ENCODE peak calls at places on chromosomes 7 and 10, in four cellular contexts. G, U, E and C are unnamed samples.

GRCh38 chr10:124743188-124744046 is 761 bp downstream of the FAM53B start:
- DNase-seq in E (peak; percentile 47), G (no peak), U (peak; percentile 33), C (no peak)

GRCh38 chr10:50946991-50947781 is 61.8 kb upstream of the A1CF start:
- DNase-seq in E (no peak), G (no peak), U (peak; percentile 27), C (no peak)

GRCh38 chr7:36638140-36638539 is 86.2 kb downstream of the AOAH start:
- DNase-seq in U (no peak), G (no peak), E (no peak), C (no peak)

GRCh38 chr10:6054884-6055283 is 7.3 kb downstream of the IL2RA start:
- DNase-seq in E (no peak), G (no peak), U (no peak), C (peak; percentile 7)

GRCh38 chr10:9331583-9332008 is 1277.1 kb downstream of the GATA3 start:
- DNase-seq in G (peak; percentile 68), E (no peak), U (peak; percentile 58), C (no peak)

GRCh38 chr7:47796347-47796746 is 151.9 kb downstream of the PKD1L1 start:
- DNase-seq in U (peak; percentile 34), G (no peak), E (no peak), C (no peak)

GRCh38 chr10:127563718-127564553 is 14.8 kb downstream of the NPS start:
- DNase-seq in E (peak; percentile 62), U (no peak), G (no peak), C (no peak)

GRCh38 chr7:28685660-28686417 is 272.3 kb downstream of the TRIL start:
- DNase-seq in G (peak; percentile 93), U (peak; percentile 98), E (peak; percentile 2), C (no peak)

GRCh38 chr10:50501899-50502556 is 121.7 kb downstream of the SGMS1 start:
- DNase-seq in U (no peak), G (no peak), E (peak; percentile 24), C (peak; percentile 28)

GRCh38 chr10:132711618-132712051 is 74.3 kb downstream of the NKX6-2 start:
- DNase-seq in E (no peak), U (no peak), G (no peak), C (no peak)

GRCh38 chr10:108852211-108852610 is 1071.1 kb downstream of the XPNPEP1 start:
- DNase-seq in G (no peak), U (no peak), E (no peak), C (no peak)

GRCh38 chr7:10083766-10084165 is 889.9 kb upstream of the PHF14 start:
- DNase-seq in U (no peak), E (no peak), G (no peak), C (no peak)

GRCh38 chr10:71070741-71071140 is 141.6 kb upstream of the UNC5B start:
- DNase-seq in U (no peak), E (no peak), G (no peak), C (no peak)

GRCh38 chr7:114622189-114622588 is 207.6 kb downstream of the FOXP2 start:
- DNase-seq in U (no peak), E (no peak), G (no peak), C (no peak)

GRCh38 chr7:35596061-35596460 is 98.9 kb downstream of the HERPUD2 start:
- DNase-seq in U (peak; percentile 25), G (peak; percentile 53), E (no peak), C (no peak)

GRCh38 chr7:98418636-98419315 is 17.9 kb upstream of the BAIAP2L1 start:
- DNase-seq in G (peak; percentile 99), E (peak; percentile 33), U (peak; percentile 92), C (no peak)

GRCh38 chr10:91389636-91390512 is 20.3 kb upstream of the HECTD2 start:
- DNase-seq in U (peak; percentile 61), G (peak; percentile 37), E (no peak), C (no peak)

GRCh38 chr7:17994079-17994478 is 33.6 kb downstream of the PRPS1L1 start:
- DNase-seq in G (no peak), U (no peak), E (peak; percentile 8), C (no peak)

GRCh38 chr10:98460837-98461499 is 14.2 kb upstream of the HPS1 start:
- DNase-seq in G (peak; percentile 90), U (peak; percentile 87), E (no peak), C (no peak)

GRCh38 chr7:4739528-4739992 is 35.9 kb upstream of the AP5Z1 start:
- DNase-seq in G (peak; percentile 40), U (no peak), E (peak; percentile 37), C (no peak)

GRCh38 chr7:22683379-22683778 is 43.6 kb upstream of the IL6 start:
- DNase-seq in G (no peak), U (no peak), E (no peak), C (no peak)

GRCh38 chr10:62016477-62017140 is 115.1 kb downstream of the ARID5B start:
- DNase-seq in E (no peak), G (peak; percentile 44), U (peak; percentile 85), C (no peak)

GRCh38 chr10:36254191-36254590 is 612.1 kb upstream of the FZD8 start:
- DNase-seq in G (no peak), E (no peak), U (peak; percentile 47), C (no peak)

GRCh38 chr7:107463139-107464078 is 6.4 kb upstream of the GPR22 start:
- DNase-seq in G (peak; percentile 77), U (peak; percentile 76), E (peak; percentile 19), C (peak; percentile 22)

GRCh38 chr7:2529161-2530075 is 9.8 kb downstream of the LFNG start:
- DNase-seq in U (peak; percentile 61), G (peak; percentile 82), E (peak; percentile 46), C (peak; percentile 38)

GRCh38 chr10:124416733-124417132 is 2.0 kb downstream of the OAT start:
- DNase-seq in G (peak; percentile 8), E (no peak), U (peak; percentile 66), C (no peak)

GRCh38 chr7:130349911-130350782 is 5.5 kb downstream of the CPA5 start:
- DNase-seq in E (no peak), G (peak; percentile 23), U (peak; percentile 62), C (no peak)

GRCh38 chr7:2204446-2204845 is 28.3 kb downstream of the MAD1L1 start:
- DNase-seq in G (no peak), U (no peak), E (no peak), C (no peak)

GRCh38 chr7:155107126-155107525 is 37.0 kb downstream of the HTR5A start:
- DNase-seq in G (no peak), U (no peak), E (no peak), C (no peak)

GRCh38 chr7:77351539-77352004 is 64.6 kb downstream of the GSAP start:
- DNase-seq in U (no peak), G (no peak), E (peak; percentile 33), C (peak; percentile 67)